ENCODE peak calls at places on chromosomes 12 and 14, in nine cellular contexts. P is choroid plexus epithelial cell, O is foreskin fibroblast, A is PC-3, W is BE2C, G is tibial nerve, R is stomach, N is colonic mucosa, Z is left ventricle myocardium inferior. C is an unnamed sample.

GRCh38 chr12:41778934-41779333 is 365.7 kb downstream of the GXYLT1 start:
- DNase-seq in A (no peak), O (no peak), P (no peak), W (no peak), G (no peak), N (no peak), R (no peak), Z (no peak), C (no peak)

GRCh38 chr12:26554332-26554731 is 278.7 kb downstream of the ITPR2 start:
- DNase-seq in R (no peak), O (no peak), A (no peak), N (no peak), W (no peak), P (no peak), G (no peak), Z (no peak), C (no peak)

GRCh38 chr14:94237983-94238382 is 55.1 kb downstream of the SERPINA10 start:
- DNase-seq in A (no peak), R (no peak), W (no peak), G (no peak), N (no peak), P (no peak), O (no peak), Z (no peak), C (no peak)

GRCh38 chr12:46402451-46402850 is 29.9 kb upstream of the SLC38A2 start:
- DNase-seq in W (no peak), R (no peak), N (peak), P (peak), G (no peak), A (peak), O (peak), Z (no peak), C (peak)

GRCh38 chr12:117367006-117367638 is 5.7 kb upstream of the NOS1 start:
- DNase-seq in O (peak), Z (peak), A (peak), W (peak), R (peak), P (peak), N (peak), G (peak), C (peak)

GRCh38 chr12:93699271-93700141 is 22.3 kb downstream of the CRADD start:
- DNase-seq in O (peak), G (no peak), N (no peak), Z (no peak), W (no peak), R (no peak), P (peak), A (peak), C (peak)

GRCh38 chr12:54052745-54053624 is 650 bp upstream of the HOXC4 start:
- DNase-seq in A (no peak), N (no peak), G (no peak), W (peak), P (no peak), R (no peak), O (no peak), Z (no peak), C (peak)

GRCh38 chr12:47504775-47505446 is 200.9 kb downstream of the RPAP3 start:
- DNase-seq in R (no peak), A (peak), P (peak), W (no peak), Z (no peak), N (no peak), O (peak), G (no peak), C (peak)

GRCh38 chr14:104893435-104894207 is 28.6 kb downstream of the CEP170B start:
- DNase-seq in N (peak), P (no peak), O (no peak), A (no peak), Z (peak), G (no peak), W (peak), R (peak), C (no peak)

GRCh38 chr14:33364536-33364935 is 425.9 kb downstream of the NPAS3 start:
- DNase-seq in W (no peak), Z (no peak), N (no peak), G (no peak), P (peak), O (no peak), A (no peak), R (no peak), C (no peak)

GRCh38 chr12:122884860-122885259 is 11.1 kb downstream of the VPS37B start:
- DNase-seq in P (no peak), R (no peak), A (no peak), N (no peak), O (no peak), G (no peak), W (no peak), Z (no peak), C (peak)

GRCh38 chr12:122884091-122884826 is 11.7 kb downstream of the VPS37B start:
- DNase-seq in Z (no peak), A (no peak), P (no peak), W (no peak), O (no peak), R (no peak), G (no peak), N (no peak), C (no peak)

GRCh38 chr12:122880155-122880605 is 15.7 kb downstream of the VPS37B start:
- DNase-seq in A (no peak), N (no peak), O (no peak), P (peak), Z (no peak), R (no peak), W (no peak), G (no peak), C (no peak)

GRCh38 chr12:122880668-122881067 is 15.3 kb downstream of the VPS37B start:
- DNase-seq in P (peak), O (peak), W (no peak), A (peak), Z (no peak), N (no peak), G (no peak), R (no peak), C (peak)

GRCh38 chr12:122882908-122883563 is 12.9 kb downstream of the VPS37B start:
- DNase-seq in Z (no peak), O (no peak), N (no peak), W (no peak), G (no peak), A (no peak), P (no peak), R (no peak), C (no peak)
- H3K4me3 ChIP-seq in Z (no peak), O (no peak), N (no peak), W (no peak), G (no peak), A (no peak), P (no peak), R (no peak), C (no peak)

DNA sequence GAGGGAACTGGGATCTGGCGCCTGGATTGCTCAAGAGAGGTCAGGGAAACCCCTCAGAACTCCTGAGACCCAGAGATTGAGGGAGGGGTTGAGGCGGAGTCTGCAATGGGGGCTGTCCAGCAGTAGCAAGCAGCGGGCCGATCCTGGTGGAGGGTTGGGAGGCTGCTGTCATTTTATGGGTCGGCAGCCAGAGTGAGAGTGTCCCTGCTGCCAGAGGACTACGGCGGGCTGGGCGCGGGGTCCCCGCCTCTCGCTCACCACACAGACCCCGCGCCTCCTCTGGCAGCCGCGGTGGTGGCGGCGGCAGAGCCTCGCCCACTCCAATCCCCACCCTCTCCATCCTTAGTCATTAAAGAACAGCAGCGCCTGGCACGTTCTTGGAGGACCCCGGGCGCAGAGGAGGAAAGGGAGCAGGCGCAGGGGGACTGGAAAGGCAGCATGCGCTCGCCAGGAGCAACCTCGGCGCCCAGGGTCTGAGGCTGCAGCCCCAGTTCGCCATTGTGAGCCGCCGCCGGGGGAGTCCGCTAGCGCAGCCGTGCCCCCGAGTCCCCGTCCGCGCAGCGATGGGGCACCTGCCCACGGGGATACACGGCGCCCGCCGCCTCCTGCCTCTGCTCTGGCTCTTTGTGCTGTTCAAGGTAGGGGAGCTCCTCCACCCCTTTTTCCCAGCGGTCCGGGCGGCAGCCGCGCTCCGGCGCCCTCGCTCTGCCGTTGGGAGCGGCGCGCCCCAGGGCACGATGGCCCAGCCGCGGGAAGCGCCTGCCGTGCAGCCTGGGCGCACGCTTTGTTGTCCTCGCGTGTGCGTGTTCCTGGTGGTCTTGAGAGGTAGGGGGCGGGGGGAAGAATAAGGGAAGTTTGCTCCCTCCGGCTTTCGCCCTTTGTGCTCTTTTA is at the start of gene PTPRO:
- DNase-seq in P (peak), N (no peak), R (no peak), O (no peak), G (no peak), A (no peak), Z (no peak), W (peak), C (no peak)
- TF ChIP-seq CTCF in P (no peak), N (no peak), R (no peak), O (no peak), G (no peak), A (no peak), Z (no peak), W (no peak), C (no peak)

GRCh38 chr14:102782974-102783373 is 5.7 kb downstream of the TRAF3 start:
- DNase-seq in A (no peak), P (no peak), W (no peak), Z (no peak), N (no peak), R (no peak), O (no peak), G (no peak), C (no peak)
- H3K4me3 ChIP-seq in A (no peak), P (no peak), W (no peak), Z (no peak), N (no peak), R (no peak), O (no peak), G (no peak), C (no peak)

DNA sequence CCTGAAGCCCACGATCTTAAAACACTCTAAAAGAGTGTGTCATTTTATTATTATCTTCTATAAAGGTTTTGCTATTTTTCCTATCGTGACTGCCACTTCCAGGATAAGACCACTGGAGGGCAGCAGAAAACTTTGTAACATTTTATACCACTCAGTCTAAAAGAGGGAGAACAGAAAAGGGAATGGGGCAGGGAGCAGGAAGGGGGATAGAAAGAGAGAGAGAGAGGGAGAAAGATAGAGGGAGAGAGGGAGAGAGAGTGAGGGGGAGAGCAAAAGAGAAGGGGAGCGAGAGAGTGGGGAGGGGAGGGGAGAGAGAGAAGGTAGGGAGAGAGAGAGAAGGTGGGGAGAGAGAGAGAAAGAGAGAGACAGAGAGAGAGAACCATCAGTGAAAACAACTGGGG is 2.0 kb upstream of the ART4 start:
- DNase-seq in R (peak), G (peak), Z (no peak), W (peak), A (peak), O (peak), N (peak), P (peak), C (peak)
- TF ChIP-seq CTCF in R (no peak), G (peak), Z (peak), W (peak), A (peak), O (peak), N (peak), P (peak), C (peak)

GRCh38 chr14:76955575-76956252 is 72.8 kb downstream of the IRF2BPL start:
- DNase-seq in W (peak), G (no peak), O (peak), A (peak), Z (no peak), N (peak), R (no peak), P (peak), C (peak)
- H3K4me3 ChIP-seq in W (peak), G (peak), O (no peak), A (peak), Z (peak), N (peak), R (peak), P (peak), C (peak)

C was measured in AG10803.